ENCODE peak calls at places on chromosomes 16 and 17, in four cellular contexts. G is tibial artery, C is mammary epithelial cell, I is AG04450. Q is an unnamed sample.

GRCh38 chr17:10233157-10233556 is 34.8 kb upstream of the GAS7 start:
- DNase-seq in G (no peak), C (no peak), I (no peak), Q (no peak)

GRCh38 chr17:37676115-37676925 is 33.1 kb upstream of the DDX52 start:
- DNase-seq in G (no peak), C (no peak), I (no peak), Q (no peak)

GRCh38 chr17:80752369-80752705 is 207.7 kb downstream of the RPTOR start:
- DNase-seq in G (no peak), C (no peak), I (no peak), Q (no peak)

GRCh38 chr17:30332057-30332542 is 1.8 kb downstream of the TMIGD1 start:
- DNase-seq in G (no peak), C (peak; percentile 84), I (peak; percentile 45), Q (no peak)

GRCh38 chr17:69857412-69857835 is 217.6 kb upstream of the KCNJ16 start:
- DNase-seq in G (no peak), C (peak; percentile 74), I (peak; percentile 66), Q (no peak)

GRCh38 chr17:56833023-56833811 is 503 bp downstream of the C17orf67 start:
- DNase-seq in G (peak; percentile 52), C (peak; percentile 82), I (peak; percentile 16), Q (peak; percentile 72)

GRCh38 chr17:73415782-73416181 is 104.0 kb upstream of the CDC42EP4 start:
- DNase-seq in G (no peak), C (no peak), I (no peak), Q (no peak)

GRCh38 chr16:15864939-15865338 is 8.1 kb upstream of the MYH11 start:
- DNase-seq in G (no peak), C (no peak), I (no peak), Q (no peak)

GRCh38 chr16:56295059-56295673 is 103.9 kb downstream of the GNAO1 start:
- DNase-seq in G (no peak), C (no peak), I (no peak), Q (no peak)

DNA sequence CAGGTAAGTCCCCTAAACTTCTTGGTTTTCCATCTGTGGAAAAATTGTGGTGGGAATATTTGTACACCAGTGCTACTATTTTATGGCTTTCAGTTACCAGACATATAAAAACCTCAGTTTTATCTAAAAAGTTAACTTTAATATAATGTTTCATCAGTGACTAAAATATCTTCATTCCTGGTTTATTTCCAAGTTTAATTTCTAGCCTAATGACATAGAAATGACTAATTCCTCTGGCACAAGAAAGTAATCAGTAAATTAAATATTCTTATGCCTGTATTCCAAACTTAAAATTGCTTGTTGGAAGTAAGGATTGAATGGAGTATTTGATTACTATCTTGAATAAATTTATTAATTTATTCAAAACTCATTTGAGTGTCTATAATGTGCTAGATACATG is 757.0 kb downstream of the CDH11 start:
- DNase-seq in G (no peak), C (no peak), I (no peak), Q (no peak)
- TF ChIP-seq CTCF in G (no peak), C (no peak), I (no peak), Q (no peak)

GRCh38 chr16:10965440-10966039 is 21.2 kb downstream of the CLEC16A start:
- DNase-seq in G (no peak), C (no peak), I (no peak), Q (no peak)
- H3K4me3 ChIP-seq in G (no peak overlapping the region), C (no peak overlapping the region), I (no peak overlapping the region), Q (no peak overlapping the region)

GRCh38 chr16:30060354-30061194 is 5.0 kb upstream of the ALDOA start:
- DNase-seq in G (no peak), C (no peak), I (no peak), Q (peak; percentile 73)

GRCh38 chr16:30063893-30064745 is 1.4 kb upstream of the ALDOA start:
- DNase-seq in G (peak; percentile 88), C (no peak), I (no peak), Q (peak; percentile 81)

GRCh38 chr16:30063278-30063892 is 2.2 kb upstream of the ALDOA start:
- DNase-seq in G (no peak), C (no peak), I (no peak), Q (no peak)

GRCh38 chr16:30064746-30065111 is 831 bp upstream of the ALDOA start:
- DNase-seq in G (no peak), C (no peak), I (no peak), Q (no peak)

DNA sequence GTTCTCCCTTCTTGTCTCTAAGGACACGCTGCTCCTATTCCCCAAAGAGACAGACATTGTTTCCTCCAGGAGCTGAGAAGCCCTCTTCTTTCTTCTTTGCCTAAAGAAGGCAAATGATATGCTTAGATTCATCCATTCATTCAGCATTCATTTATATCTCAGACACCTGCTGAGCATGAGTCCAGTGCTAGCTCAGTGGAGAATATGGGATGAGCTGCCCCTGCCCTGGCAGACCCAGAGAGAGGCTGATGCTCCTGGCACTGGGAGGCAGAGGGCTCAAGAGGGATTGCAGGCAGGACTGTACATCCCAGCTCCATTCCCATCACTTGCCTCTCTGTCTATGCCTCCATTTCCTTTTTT is 4.4 kb upstream of the ALDOA start:
- DNase-seq in G (no peak), C (no peak), I (no peak), Q (no peak)
- H3K27ac ChIP-seq in G (no peak overlapping the region), C (no peak overlapping the region), I (no peak overlapping the region), Q (peak overlapping the region; percentile 99)

DNA sequence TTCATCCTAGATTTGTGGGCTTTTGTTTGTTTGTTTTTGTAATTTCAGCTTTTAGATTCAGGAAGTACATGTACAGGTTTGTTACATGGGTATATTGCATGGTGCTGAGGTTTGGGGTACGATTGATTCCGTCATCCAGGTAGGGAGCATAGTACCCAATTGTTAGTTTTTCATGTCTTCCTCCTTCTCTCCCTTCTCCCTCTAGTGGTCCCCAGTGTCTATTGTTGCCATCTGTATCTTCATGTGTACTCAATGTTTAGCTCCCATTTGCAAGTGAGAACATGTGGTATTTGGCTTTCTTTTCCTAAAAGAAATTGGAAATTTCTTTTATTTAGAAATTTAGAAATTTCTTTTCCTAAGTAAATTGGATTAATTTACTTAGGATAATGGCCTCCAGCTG is 37.1 kb upstream of the BCAS3 start:
- DNase-seq in G (no peak), C (no peak), I (no peak), Q (no peak)
- TF ChIP-seq CTCF in G (no peak), C (peak; percentile 39), I (peak; percentile 65), Q (no peak)

DNA sequence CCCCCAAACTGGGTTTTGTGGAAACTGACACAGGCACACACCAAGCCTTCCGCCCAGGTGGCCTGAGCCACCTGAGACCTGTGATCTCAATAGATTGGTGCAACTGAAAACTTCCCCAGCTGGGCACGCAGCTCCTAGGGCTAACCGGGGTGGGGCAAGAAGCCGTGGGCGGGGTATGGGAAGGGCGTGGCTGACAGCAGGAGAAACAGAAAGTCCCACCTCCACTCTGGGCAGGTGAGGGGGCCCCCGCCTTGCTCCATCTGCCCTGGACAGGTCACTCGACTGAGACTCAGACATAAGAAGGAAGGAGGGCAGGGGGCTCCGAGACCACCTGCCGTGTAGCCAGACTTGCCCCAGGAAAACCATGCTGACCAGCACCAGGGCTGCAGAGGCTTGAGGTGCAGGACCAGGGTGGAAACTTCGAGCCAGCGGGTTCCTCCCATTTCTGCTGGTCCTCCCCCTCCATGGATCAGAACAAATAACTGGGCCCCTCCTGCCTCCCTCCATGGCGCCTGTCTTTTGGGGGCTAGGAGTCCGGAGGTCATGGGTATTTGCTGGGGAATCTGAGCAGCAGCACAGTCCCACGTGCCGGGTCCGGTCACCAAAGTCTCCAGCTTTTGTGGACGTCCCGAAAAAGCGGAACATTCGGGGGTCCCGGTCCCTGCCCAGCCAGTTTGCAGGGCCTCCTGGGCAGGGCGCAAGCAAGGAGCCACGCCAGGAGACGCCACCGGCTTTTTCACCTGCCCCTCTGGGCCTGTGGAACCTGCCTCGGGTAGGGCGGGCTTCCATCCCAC is 1.3 kb downstream of the TIMP2 start:
- DNase-seq in G (peak; percentile 68), C (peak; percentile 81), I (no peak), Q (peak; percentile 70)
- H3K4me3 ChIP-seq in G (peak overlapping the region; percentile 91), C (peak overlapping the region; percentile 22), I (peak overlapping the region; percentile 88), Q (peak overlapping the region; percentile 70)

GRCh38 chr17:82300707-82301270 is 16.6 kb downstream of the CD7 start:
- DNase-seq in G (no peak), C (peak; percentile 65), I (no peak), Q (peak; percentile 76)

GRCh38 chr17:82298538-82299421 is 18.6 kb downstream of the CD7 start:
- DNase-seq in G (no peak), C (no peak), I (no peak), Q (no peak)

GRCh38 chr17:82297804-82298537 is 19.4 kb downstream of the CD7 start:
- DNase-seq in G (peak; percentile 86), C (peak; percentile 96), I (peak; percentile 74), Q (peak; percentile 94)

GRCh38 chr17:82300228-82300627 is 17.2 kb downstream of the CD7 start:
- DNase-seq in G (no peak), C (no peak), I (no peak), Q (no peak)

DNA sequence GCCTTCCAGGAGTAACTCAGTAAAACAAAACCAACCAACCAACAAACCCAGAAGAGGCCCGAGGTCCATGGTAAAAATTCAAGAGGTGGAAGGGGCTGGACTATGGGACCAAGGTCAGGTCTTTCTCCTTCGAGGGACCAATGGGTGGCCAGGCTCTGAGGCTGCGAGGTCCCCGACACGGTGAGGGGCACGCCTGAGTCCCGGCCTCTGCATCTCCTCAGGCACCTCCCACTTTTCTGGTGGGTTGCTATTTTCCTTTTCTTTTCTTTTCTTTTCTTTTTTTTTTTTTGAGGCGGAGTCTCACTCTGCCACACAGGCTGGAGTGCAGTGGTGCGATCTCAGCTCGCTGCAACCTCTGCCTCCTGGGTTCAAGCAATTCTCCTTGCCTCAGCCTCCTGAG is 18.0 kb downstream of the CD7 start:
- DNase-seq in G (no peak), C (no peak), I (no peak), Q (no peak)
- H3K27ac ChIP-seq in G (no peak overlapping the region), C (no peak overlapping the region), I (no peak overlapping the region), Q (no peak overlapping the region)

GRCh38 chr17:40580140-40580539 is 14.9 kb upstream of the CCR7 start:
- DNase-seq in G (no peak), C (no peak), I (no peak), Q (no peak)

GRCh38 chr17:40574292-40574691 is 9.0 kb upstream of the CCR7 start:
- DNase-seq in G (no peak), C (no peak), I (no peak), Q (no peak)

GRCh38 chr17:40579471-40579870 is 14.2 kb upstream of the CCR7 start:
- DNase-seq in G (no peak), C (no peak), I (no peak), Q (no peak)

GRCh38 chr17:40577611-40578065 is 12.4 kb upstream of the CCR7 start:
- DNase-seq in G (no peak), C (no peak), I (no peak), Q (no peak)

GRCh38 chr17:40576113-40576740 is 11.0 kb upstream of the CCR7 start:
- DNase-seq in G (no peak), C (no peak), I (no peak), Q (no peak)
- TF ChIP-seq CTCF in G (no peak), C (no peak), I (no peak), Q (no peak)